ENCODE peak calls at places on chromosomes 4 and X, in ten cellular contexts. L is fibroblast of mammary gland; C is activated CD4-positive, alpha-beta T cell treated with anti-CD3 and anti-CD28 coated beads, Interleukin-2, amount 50 U/mL, for 4 hours; Y is NCI-H1417 treated with DMSO at 0.1 percent for 48 hours; E is Jurkat, Clone E6-1; K is activated T-cell treated with anti-CD3 and anti-CD28 coated beads for 24 hours; Q is RWPE1; F is BE2C; V is fibroblast of the conjunctiva; J is aorta. M is an unnamed sample.

GRCh38 chrX:123084797-123085196 is 99.3 kb upstream of the GRIA3 start:
- DNase-seq in L (peak), C (no peak), Y (no peak), E (no peak), K (no peak), Q (no peak), F (no peak), V (peak), J (no peak), M (no peak)

GRCh38 chr4:151489462-151490203 is 80.7 kb downstream of the FHIP1A start:
- DNase-seq in L (no peak), C (no peak), Y (peak), E (no peak), K (no peak), Q (no peak), F (peak), V (no peak), J (no peak), M (no peak)

GRCh38 chr4:3446631-3447320 is 5.0 kb downstream of the HGFAC start:
- DNase-seq in L (no peak), C (no peak), Y (no peak), E (no peak), K (no peak), Q (no peak), F (no peak), V (no peak), J (no peak), M (no peak)

GRCh38 chr4:6802050-6802449 is 19.5 kb downstream of the KIAA0232 start:
- DNase-seq in L (no peak), C (no peak), Y (no peak), E (no peak), K (no peak), Q (no peak), F (no peak), V (no peak), J (no peak), M (no peak)

GRCh38 chr4:159051245-159052071 is 51.4 kb upstream of the RAPGEF2 start:
- DNase-seq in L (no peak), C (no peak), Y (no peak), E (no peak), K (no peak), Q (no peak), F (no peak), V (no peak), J (no peak), M (no peak)

GRCh38 chrX:102548231-102548630 is 31.7 kb upstream of the TMSB15A start:
- DNase-seq in L (no peak), C (no peak), Y (no peak), E (no peak), K (no peak), Q (no peak), F (no peak), V (no peak), J (no peak), M (no peak)

GRCh38 chr4:89283226-89283974 is 24.2 kb downstream of the GPRIN3 start:
- DNase-seq in L (peak), C (no peak), Y (no peak), E (no peak), K (no peak), Q (peak), F (no peak), V (no peak), J (no peak), M (no peak)

GRCh38 chr4:6900956-6901355 is 8.7 kb upstream of the TBC1D14 start:
- DNase-seq in L (no peak), C (no peak), Y (no peak), E (no peak), K (no peak), Q (no peak), F (no peak), V (no peak), J (no peak), M (no peak)

GRCh38 chr4:39029752-39030694 is 2.2 kb downstream of the TMEM156 start:
- DNase-seq in L (no peak), C (no peak), Y (no peak), E (no peak), K (no peak), Q (no peak), F (no peak), V (no peak), J (no peak), M (no peak)

GRCh38 chr4:179989975-179990374 is 2253.2 kb upstream of the TENM3 start:
- DNase-seq in L (no peak), C (no peak), Y (no peak), E (peak), K (no peak), Q (no peak), F (no peak), V (no peak), J (no peak), M (no peak)